ENCODE peak calls at places on chromosomes 16 and 17, in four cellular contexts. One of them, this sample, is unnamed.

GRCh38 chr16:53848277-53848942 is 144.5 kb downstream of the FTO start:
- DNase-seq in HepG2: peak; percentile 31
- DNase-seq in K562: no peak
- DNase-seq in GM12878: no peak
- DNase-seq in this sample: no peak

GRCh38 chr16:57444711-57445110 is 2.5 kb downstream of the CIAPIN1 start:
- DNase-seq in GM12878: no peak
- DNase-seq in HepG2: no peak
- DNase-seq in K562: no peak
- DNase-seq in this sample: no peak

GRCh38 chr17:77644981-77645380 is 313.5 kb upstream of the TNRC6C start:
- DNase-seq in GM12878: no peak
- DNase-seq in K562: peak; percentile 16
- DNase-seq in HepG2: no peak
- DNase-seq in this sample: no peak

GRCh38 chr17:76716834-76717205 is 6.1 kb upstream of the MXRA7 start:
- DNase-seq in GM12878: no peak
- DNase-seq in HepG2: no peak
- DNase-seq in K562: peak; percentile 25
- DNase-seq in this sample: no peak

GRCh38 chr16:65601781-65602180 is 479.9 kb upstream of the CDH11 start:
- DNase-seq in HepG2: no peak
- DNase-seq in GM12878: no peak
- DNase-seq in K562: no peak
- DNase-seq in this sample: no peak

GRCh38 chr16:79847101-79847500 is 246.6 kb upstream of the MAF start:
- DNase-seq in K562: no peak
- DNase-seq in GM12878: no peak
- DNase-seq in HepG2: no peak
- DNase-seq in this sample: no peak

GRCh38 chr16:14489460-14489859 is 140.6 kb downstream of the PARN start:
- DNase-seq in GM12878: no peak
- DNase-seq in HepG2: peak; percentile 57
- DNase-seq in K562: peak; percentile 67
- DNase-seq in this sample: peak; percentile 85

GRCh38 chr16:67259705-67260104 is 10.9 kb downstream of the SLC9A5 start:
- DNase-seq in GM12878: no peak
- DNase-seq in HepG2: no peak
- DNase-seq in K562: no peak
- DNase-seq in this sample: no peak

GRCh38 chr17:42294469-42295398 is 6.4 kb downstream of the STAT5A start:
- DNase-seq in K562: no peak
- DNase-seq in GM12878: no peak
- DNase-seq in HepG2: no peak
- DNase-seq in this sample: no peak

GRCh38 chr17:72076678-72077030 is 44.2 kb upstream of the SOX9 start:
- DNase-seq in K562: no peak
- DNase-seq in GM12878: no peak
- DNase-seq in HepG2: no peak
- DNase-seq in this sample: no peak

GRCh38 chr17:82117139-82118090 is 19.4 kb upstream of the FASN start:
- DNase-seq in GM12878: no peak
- DNase-seq in K562: no peak
- DNase-seq in HepG2: peak; percentile 60
- DNase-seq in this sample: no peak

DNA sequence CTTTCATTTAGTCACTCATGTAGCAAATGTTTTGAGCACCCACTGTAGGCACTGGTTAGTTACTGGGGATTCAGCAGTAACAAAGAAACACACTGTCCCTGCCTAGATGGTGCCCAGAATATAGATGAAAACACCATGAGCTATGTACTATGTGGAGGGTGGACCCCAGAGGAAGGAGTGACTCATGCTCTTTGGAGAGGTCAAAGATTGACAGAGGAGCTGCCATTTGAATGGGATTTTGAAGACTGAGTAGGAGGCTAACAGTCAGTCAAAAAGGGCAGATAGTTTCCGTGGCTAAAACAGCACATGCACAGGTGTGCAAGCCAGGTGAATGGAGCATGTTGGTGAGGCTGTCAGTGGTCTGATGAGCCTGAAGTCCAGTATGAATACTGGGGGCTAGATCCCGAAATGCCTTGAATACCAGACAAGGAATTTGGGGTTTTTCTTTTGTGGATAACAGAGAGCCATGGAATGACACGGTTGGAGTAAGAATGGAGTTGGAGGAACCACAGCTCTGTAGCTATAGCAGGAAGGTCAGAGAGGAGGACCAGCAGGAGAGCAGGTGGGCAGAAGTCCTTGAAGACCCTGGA is 6.1 kb downstream of the IL21R start:
- DNase-seq in HepG2: peak; percentile 89
- DNase-seq in K562: no peak
- DNase-seq in GM12878: peak; percentile 76
- DNase-seq in this sample: no peak
- TF ChIP-seq JUNB in HepG2: peak; percentile 90
- TF ChIP-seq JUNB in K562: no peak
- TF ChIP-seq JUNB in GM12878: peak; percentile 45
- TF ChIP-seq JUNB in this sample: no peak

DNA sequence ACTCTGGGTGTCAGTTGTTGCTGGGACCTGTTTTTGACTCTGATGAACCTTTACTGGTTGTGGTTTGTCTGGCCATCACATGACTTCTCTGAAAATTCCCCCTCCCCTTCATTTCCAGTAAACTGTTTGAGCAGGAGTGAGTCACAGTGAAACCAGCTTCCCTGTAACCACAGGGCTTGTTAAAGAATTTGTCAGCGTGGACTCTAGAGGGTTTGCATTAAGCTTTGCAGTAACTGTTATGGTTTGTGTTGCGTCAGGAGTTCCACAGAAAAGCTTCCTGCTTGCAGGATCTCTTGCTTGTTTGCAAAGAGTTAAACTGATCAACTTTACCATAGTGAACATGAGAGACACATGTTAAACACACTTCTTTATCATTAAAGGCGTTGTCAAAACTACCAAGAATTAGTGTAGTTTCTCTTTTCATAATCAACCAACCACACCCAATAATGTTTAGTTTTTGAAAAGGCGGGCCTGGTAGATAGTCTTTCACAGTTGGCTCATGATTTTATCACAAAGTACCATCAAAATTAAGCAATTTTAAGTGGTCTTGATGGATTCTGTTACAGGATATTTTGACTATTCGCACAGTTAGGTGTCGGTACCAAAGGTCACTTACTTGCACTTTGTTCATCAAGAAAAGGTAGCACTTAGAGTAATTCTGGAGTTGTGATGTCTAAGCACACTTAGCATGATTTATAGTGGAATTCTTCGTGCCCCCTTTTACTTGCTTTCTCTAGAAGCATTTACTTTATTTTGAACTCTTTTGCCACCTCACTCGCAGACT is 79.3 kb downstream of the VMP1 start:
- DNase-seq in K562: peak; percentile 96
- DNase-seq in GM12878: peak; percentile 100
- DNase-seq in HepG2: peak; percentile 100
- DNase-seq in this sample: peak; percentile 100
- TF ChIP-seq POLR2A in K562: peak; percentile 72
- TF ChIP-seq POLR2A in GM12878: peak; percentile 25
- TF ChIP-seq POLR2A in HepG2: peak; percentile 65
- TF ChIP-seq POLR2A in this sample: no peak

GRCh38 chr17:74427763-74428153 is 4.1 kb upstream of the GPRC5C start:
- DNase-seq in GM12878: no peak
- DNase-seq in HepG2: no peak
- DNase-seq in K562: no peak
- DNase-seq in this sample: no peak

GRCh38 chr17:74424658-74425057 is 7.2 kb upstream of the GPRC5C start:
- DNase-seq in GM12878: no peak
- DNase-seq in HepG2: no peak
- DNase-seq in K562: no peak
- DNase-seq in this sample: no peak

GRCh38 chr17:74426551-74427047 is 5.3 kb upstream of the GPRC5C start:
- DNase-seq in GM12878: no peak
- DNase-seq in HepG2: no peak
- DNase-seq in K562: peak; percentile 29
- DNase-seq in this sample: no peak

GRCh38 chr17:74429604-74430384 is 2.1 kb upstream of the GPRC5C start:
- DNase-seq in K562: no peak
- DNase-seq in GM12878: no peak
- DNase-seq in HepG2: peak; percentile 80
- DNase-seq in this sample: no peak

GRCh38 chr17:74427048-74427762 is 4.7 kb upstream of the GPRC5C start:
- DNase-seq in K562: no peak
- DNase-seq in GM12878: no peak
- DNase-seq in HepG2: peak; percentile 92
- DNase-seq in this sample: no peak
- TF ChIP-seq CHD4 in K562: no peak
- TF ChIP-seq CHD4 in GM12878: no peak
- TF ChIP-seq CHD4 in HepG2: no peak
- TF ChIP-seq CHD4 in this sample: no peak

GRCh38 chr17:79840204-79840988 is 1.2 kb upstream of the CBX4 start:
- DNase-seq in K562: no peak
- DNase-seq in GM12878: no peak
- DNase-seq in HepG2: no peak
- DNase-seq in this sample: peak; percentile 54
- TF ChIP-seq JUNB in K562: no peak
- TF ChIP-seq JUNB in GM12878: no peak
- TF ChIP-seq JUNB in HepG2: no peak
- TF ChIP-seq JUNB in this sample: no peak

DNA sequence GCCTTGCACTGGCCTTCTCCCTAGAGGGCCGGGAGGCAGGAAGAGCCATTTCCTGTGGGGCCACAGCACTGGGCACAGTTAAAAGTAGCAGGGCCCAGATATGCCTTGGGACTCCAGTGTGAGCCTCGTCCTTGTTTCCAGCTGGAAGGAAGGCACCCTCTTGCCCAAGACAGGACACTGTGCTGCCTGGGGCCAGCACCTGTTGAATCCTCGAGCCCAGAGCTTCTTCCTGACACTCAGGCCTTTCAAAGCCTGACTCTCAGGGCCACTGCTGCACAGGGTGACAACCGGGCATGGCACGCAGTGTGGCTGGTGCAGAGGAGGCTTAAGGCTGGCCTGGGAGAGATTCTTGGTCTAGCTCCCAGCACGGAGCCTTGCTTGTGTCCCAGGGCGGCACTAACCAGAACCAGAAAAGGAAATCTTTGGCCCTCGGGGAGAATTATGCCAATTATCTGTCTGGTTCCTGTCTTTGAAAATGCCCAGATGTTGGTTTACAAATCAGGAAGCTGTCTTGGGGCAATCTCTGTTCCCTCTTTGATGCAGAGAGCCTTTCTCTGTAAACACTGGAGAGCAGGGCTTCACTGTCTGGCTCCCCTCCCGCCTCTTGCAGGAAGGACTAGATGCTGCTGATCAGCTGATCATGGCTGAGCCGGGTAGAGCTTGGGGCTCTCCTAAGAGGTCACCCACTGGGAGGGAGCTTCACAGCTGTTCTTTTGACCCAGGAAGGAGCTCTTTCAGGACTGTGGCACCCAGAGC is 11.1 kb downstream of the LDHD start:
- DNase-seq in K562: no peak
- DNase-seq in GM12878: no peak
- DNase-seq in HepG2: no peak
- DNase-seq in this sample: no peak
- TF ChIP-seq POLR2A in K562: no peak
- TF ChIP-seq POLR2A in GM12878: no peak
- TF ChIP-seq POLR2A in HepG2: no peak
- TF ChIP-seq POLR2A in this sample: no peak

GRCh38 chr16:19437280-19437679 is 19.6 kb downstream of the TMC5 start:
- DNase-seq in HepG2: no peak
- DNase-seq in GM12878: no peak
- DNase-seq in K562: no peak
- DNase-seq in this sample: no peak
- TF ChIP-seq CHD4 in HepG2: no peak
- TF ChIP-seq CHD4 in GM12878: no peak
- TF ChIP-seq CHD4 in K562: no peak
- TF ChIP-seq CHD4 in this sample: no peak

GRCh38 chr17:59330314-59330942 is 1.0 kb upstream of the YPEL2 start:
- DNase-seq in K562: peak; percentile 16
- DNase-seq in GM12878: no peak
- DNase-seq in HepG2: peak; percentile 88
- DNase-seq in this sample: peak; percentile 75
- TF ChIP-seq JUNB in K562: no peak
- TF ChIP-seq JUNB in GM12878: no peak
- TF ChIP-seq JUNB in HepG2: no peak
- TF ChIP-seq JUNB in this sample: no peak

This sample was measured in A549.